ENCODE peak calls at places on chromosomes 16 and 17, in five cellular contexts. One of them, this sample, is unnamed. For H3K27me3 and H3K79me2, the result is how much of the 10 kb centered on the place peaks cover.

GRCh38 chr16:67146523-67147357 is 4.1 kb downstream of the B3GNT9 start:
- DNase-seq in fibroblast of lung: no peak
- DNase-seq in hepatocyte: no peak
- DNase-seq in SK-N-SH: no peak
- DNase-seq in HepG2: no peak
- DNase-seq in this sample: no peak

GRCh38 chr16:82344157-82344556 is 174.1 kb upstream of the MPHOSPH6 start:
- DNase-seq in fibroblast of lung: no peak
- DNase-seq in hepatocyte: peak
- DNase-seq in SK-N-SH: no peak
- DNase-seq in HepG2: peak
- DNase-seq in this sample: peak

GRCh38 chr17:80926601-80927250 is 64.9 kb upstream of the CHMP6 start:
- DNase-seq in fibroblast of lung: no peak
- DNase-seq in hepatocyte: no peak
- DNase-seq in SK-N-SH: no peak
- DNase-seq in HepG2: no peak
- DNase-seq in this sample: no peak

GRCh38 chr17:48246623-48247022 is 139.1 kb downstream of the SNX11 start:
- DNase-seq in fibroblast of lung: no peak
- DNase-seq in hepatocyte: no peak
- DNase-seq in SK-N-SH: no peak
- DNase-seq in HepG2: no peak
- DNase-seq in this sample: no peak

GRCh38 chr17:81651692-81652091 is 4.7 kb downstream of the PDE6G start:
- DNase-seq in fibroblast of lung: peak
- DNase-seq in hepatocyte: no peak
- DNase-seq in SK-N-SH: peak
- DNase-seq in HepG2: peak
- DNase-seq in this sample: no peak

GRCh38 chr17:81064746-81065475 is 30.0 kb downstream of the BAIAP2 start:
- DNase-seq in fibroblast of lung: no peak
- DNase-seq in hepatocyte: peak
- DNase-seq in SK-N-SH: no peak
- DNase-seq in HepG2: no peak
- DNase-seq in this sample: no peak

GRCh38 chr16:11250091-11250785 is 5.8 kb downstream of the SOCS1 start:
- DNase-seq in fibroblast of lung: peak
- DNase-seq in hepatocyte: no peak
- DNase-seq in SK-N-SH: no peak
- DNase-seq in HepG2: no peak
- DNase-seq in this sample: peak

GRCh38 chr17:7056386-7056785 is 12.5 kb upstream of the SLC16A11 start:
- DNase-seq in fibroblast of lung: no peak
- DNase-seq in hepatocyte: no peak
- DNase-seq in SK-N-SH: no peak
- DNase-seq in HepG2: no peak
- DNase-seq in this sample: no peak

GRCh38 chr16:86199871-86200700 is 301.1 kb downstream of the IRF8 start:
- DNase-seq in fibroblast of lung: peak
- DNase-seq in hepatocyte: peak
- DNase-seq in SK-N-SH: no peak
- DNase-seq in HepG2: no peak
- DNase-seq in this sample: no peak

GRCh38 chr16:86200722-86201121 is 301.8 kb downstream of the IRF8 start:
- DNase-seq in fibroblast of lung: no peak
- DNase-seq in hepatocyte: no peak
- DNase-seq in SK-N-SH: no peak
- DNase-seq in HepG2: no peak
- DNase-seq in this sample: no peak

GRCh38 chr16:86202267-86202666 is 303.3 kb downstream of the IRF8 start:
- DNase-seq in fibroblast of lung: no peak
- DNase-seq in hepatocyte: no peak
- DNase-seq in SK-N-SH: no peak
- DNase-seq in HepG2: no peak
- DNase-seq in this sample: no peak

GRCh38 chr16:86202760-86203426 is 303.9 kb downstream of the IRF8 start:
- DNase-seq in fibroblast of lung: no peak
- DNase-seq in hepatocyte: no peak
- DNase-seq in SK-N-SH: no peak
- DNase-seq in HepG2: no peak
- DNase-seq in this sample: no peak

DNA sequence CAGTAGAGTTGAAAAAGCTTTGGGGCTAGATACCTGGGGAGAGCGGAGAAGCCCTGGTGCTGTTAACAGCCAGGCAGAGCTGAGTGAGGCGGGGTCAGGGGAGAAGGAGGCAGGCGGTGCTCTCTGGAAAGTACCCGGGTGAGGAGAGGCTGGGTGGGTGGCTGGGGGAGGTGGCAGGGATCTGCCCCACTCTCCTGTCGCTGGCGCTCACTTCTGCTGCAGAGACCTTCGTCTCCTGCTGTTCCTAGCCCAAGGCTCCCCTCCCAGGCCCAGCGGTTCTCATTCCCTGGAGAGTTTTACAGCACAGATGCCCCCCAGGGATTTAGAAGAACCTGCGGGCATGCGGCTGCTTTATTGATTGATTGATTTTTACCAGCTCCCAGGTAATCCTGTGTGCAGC is 302.8 kb downstream of the IRF8 start:
- DNase-seq in fibroblast of lung: no peak
- DNase-seq in hepatocyte: no peak
- DNase-seq in SK-N-SH: no peak
- DNase-seq in HepG2: no peak
- DNase-seq in this sample: no peak
- H3K27me3 ChIP-seq in fibroblast of lung: under half
- H3K27me3 ChIP-seq in hepatocyte: under half
- H3K27me3 ChIP-seq in SK-N-SH: half or more
- H3K27me3 ChIP-seq in HepG2: half or more
- H3K27me3 ChIP-seq in this sample: under half

DNA sequence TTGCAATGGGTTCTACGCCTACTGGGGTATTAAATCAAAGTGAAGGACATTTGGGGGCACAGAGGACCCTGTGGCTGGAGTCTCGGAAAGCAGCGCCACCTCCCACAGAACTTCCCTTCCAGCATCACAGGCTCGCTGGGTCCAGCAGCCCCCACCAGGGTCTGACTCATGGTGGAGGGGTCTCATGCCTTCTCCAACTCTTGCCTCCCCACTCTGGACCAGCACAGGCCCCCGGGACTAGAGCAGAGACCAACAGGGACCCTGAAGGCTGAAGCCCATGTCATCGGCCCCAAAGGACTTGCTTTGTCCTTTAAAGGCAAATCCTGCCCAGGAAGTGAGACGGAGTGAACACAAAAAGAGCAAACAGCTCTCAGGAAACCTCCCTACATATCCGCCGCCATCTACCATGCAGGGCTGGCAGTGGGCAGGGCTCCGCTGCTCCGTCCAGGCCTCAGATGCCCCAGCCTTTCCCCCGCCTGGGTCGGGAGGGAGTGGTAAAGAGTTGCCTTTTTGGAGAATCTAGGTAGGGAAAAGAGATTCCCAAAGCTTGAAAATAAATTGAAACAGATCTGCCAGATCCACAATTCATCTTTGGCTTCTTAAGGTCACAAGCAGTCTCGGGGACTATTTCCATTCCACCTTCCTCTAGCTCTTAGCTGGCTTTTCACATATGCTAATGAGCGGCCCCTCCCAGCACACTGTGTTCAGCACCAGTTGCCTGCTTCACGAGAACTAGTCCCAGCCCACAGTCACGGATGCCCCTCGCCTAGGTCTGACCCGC is 2.1 kb upstream of the GPRC5C start:
- DNase-seq in fibroblast of lung: no peak
- DNase-seq in hepatocyte: peak
- DNase-seq in SK-N-SH: no peak
- DNase-seq in HepG2: peak
- DNase-seq in this sample: no peak
- H3K4me2 ChIP-seq in fibroblast of lung: no peak
- H3K4me2 ChIP-seq in hepatocyte: peak
- H3K4me2 ChIP-seq in SK-N-SH: no peak
- H3K4me2 ChIP-seq in HepG2: peak
- H3K4me2 ChIP-seq in this sample: no peak

GRCh38 chr17:67364847-67365761 is 1.3 kb downstream of the PSMD12 start:
- DNase-seq in fibroblast of lung: no peak
- DNase-seq in hepatocyte: no peak
- DNase-seq in SK-N-SH: no peak
- DNase-seq in HepG2: no peak
- DNase-seq in this sample: no peak
- H3K79me2 ChIP-seq in fibroblast of lung: half or more
- H3K79me2 ChIP-seq in hepatocyte: half or more
- H3K79me2 ChIP-seq in SK-N-SH: half or more
- H3K79me2 ChIP-seq in HepG2: half or more
- H3K79me2 ChIP-seq in this sample: half or more

DNA sequence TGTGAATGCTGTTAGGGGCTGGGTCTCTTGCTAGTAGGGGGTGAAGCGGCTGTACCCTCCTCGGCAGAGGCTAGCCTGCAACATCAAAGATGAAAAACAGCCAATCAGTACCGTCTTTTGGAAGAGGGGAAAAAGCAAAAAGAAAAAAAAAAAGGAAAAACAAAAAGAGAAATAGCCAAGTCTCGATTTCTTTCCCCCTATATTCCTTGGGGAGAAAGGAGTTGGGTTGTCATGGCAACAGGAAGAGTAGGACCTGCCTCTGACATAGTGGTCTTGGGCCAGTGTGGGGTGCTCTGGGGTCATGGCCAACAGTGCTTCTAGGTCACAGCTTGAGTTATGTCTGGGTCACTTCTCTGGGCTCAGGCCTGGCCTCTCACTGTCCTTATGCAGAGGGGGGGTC is 17.9 kb downstream of the ENGASE start:
- DNase-seq in fibroblast of lung: no peak
- DNase-seq in hepatocyte: no peak
- DNase-seq in SK-N-SH: no peak
- DNase-seq in HepG2: no peak
- DNase-seq in this sample: no peak
- H3K27me3 ChIP-seq in fibroblast of lung: under half
- H3K27me3 ChIP-seq in hepatocyte: under half
- H3K27me3 ChIP-seq in SK-N-SH: under half
- H3K27me3 ChIP-seq in HepG2: half or more
- H3K27me3 ChIP-seq in this sample: under half

GRCh38 chr16:30926937-30927788 is 3.8 kb downstream of the FBXL19 start:
- DNase-seq in fibroblast of lung: no peak
- DNase-seq in hepatocyte: peak
- DNase-seq in SK-N-SH: no peak
- DNase-seq in HepG2: no peak
- DNase-seq in this sample: no peak

GRCh38 chr16:30927789-30928378 is 4.5 kb downstream of the FBXL19 start:
- DNase-seq in fibroblast of lung: peak
- DNase-seq in hepatocyte: peak
- DNase-seq in SK-N-SH: peak
- DNase-seq in HepG2: peak
- DNase-seq in this sample: peak

GRCh38 chr16:30930160-30930571 is 6.8 kb downstream of the FBXL19 start:
- DNase-seq in fibroblast of lung: no peak
- DNase-seq in hepatocyte: no peak
- DNase-seq in SK-N-SH: no peak
- DNase-seq in HepG2: no peak
- DNase-seq in this sample: no peak

GRCh38 chr16:30929167-30929566 is 5.8 kb downstream of the FBXL19 start:
- DNase-seq in fibroblast of lung: no peak
- DNase-seq in hepatocyte: no peak
- DNase-seq in SK-N-SH: no peak
- DNase-seq in HepG2: no peak
- DNase-seq in this sample: no peak

GRCh38 chr16:30928390-30928789 is 5.0 kb downstream of the FBXL19 start:
- DNase-seq in fibroblast of lung: no peak
- DNase-seq in hepatocyte: peak
- DNase-seq in SK-N-SH: no peak
- DNase-seq in HepG2: no peak
- DNase-seq in this sample: no peak
- H3K4me2 ChIP-seq in fibroblast of lung: no peak
- H3K4me2 ChIP-seq in hepatocyte: no peak
- H3K4me2 ChIP-seq in SK-N-SH: no peak
- H3K4me2 ChIP-seq in HepG2: no peak
- H3K4me2 ChIP-seq in this sample: no peak

GRCh38 chr16:22023505-22023904 is 15.6 kb downstream of the MOSMO start:
- DNase-seq in fibroblast of lung: no peak
- DNase-seq in hepatocyte: no peak
- DNase-seq in SK-N-SH: no peak
- DNase-seq in HepG2: no peak
- DNase-seq in this sample: no peak

GRCh38 chr16:22014271-22014873 is 6.5 kb downstream of the MOSMO start:
- DNase-seq in fibroblast of lung: no peak
- DNase-seq in hepatocyte: no peak
- DNase-seq in SK-N-SH: no peak
- DNase-seq in HepG2: no peak
- DNase-seq in this sample: peak

GRCh38 chr16:22016927-22017326 is 9.0 kb downstream of the MOSMO start:
- DNase-seq in fibroblast of lung: no peak
- DNase-seq in hepatocyte: no peak
- DNase-seq in SK-N-SH: no peak
- DNase-seq in HepG2: no peak
- DNase-seq in this sample: no peak

GRCh38 chr16:22022151-22022550 is 14.2 kb downstream of the MOSMO start:
- DNase-seq in fibroblast of lung: no peak
- DNase-seq in hepatocyte: no peak
- DNase-seq in SK-N-SH: no peak
- DNase-seq in HepG2: no peak
- DNase-seq in this sample: no peak

DNA sequence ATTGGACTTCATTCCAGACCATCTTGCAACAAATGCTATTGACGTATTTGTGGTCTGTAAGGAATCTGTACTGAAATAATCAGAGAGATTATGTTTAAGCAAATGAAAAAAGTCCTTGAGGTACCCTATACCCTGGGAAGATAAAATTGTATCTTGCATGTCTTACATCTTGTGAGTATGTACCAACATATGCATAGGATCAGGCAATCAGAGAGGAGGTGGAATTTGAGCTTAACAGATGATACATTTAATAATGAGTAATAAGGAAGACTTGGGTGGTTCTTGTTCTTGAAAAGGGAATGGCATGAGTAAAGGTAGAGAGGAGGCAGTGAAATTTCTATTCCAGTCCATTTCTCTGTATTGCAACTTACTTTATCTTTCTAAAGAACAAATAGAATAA is 10.6 kb downstream of the MOSMO start:
- DNase-seq in fibroblast of lung: peak
- DNase-seq in hepatocyte: no peak
- DNase-seq in SK-N-SH: no peak
- DNase-seq in HepG2: no peak
- DNase-seq in this sample: no peak
- H3K79me2 ChIP-seq in fibroblast of lung: half or more
- H3K79me2 ChIP-seq in hepatocyte: half or more
- H3K79me2 ChIP-seq in SK-N-SH: half or more
- H3K79me2 ChIP-seq in HepG2: half or more
- H3K79me2 ChIP-seq in this sample: under half

GRCh38 chr17:83094291-83094690 is 14.9 kb downstream of the METRNL start:
- DNase-seq in fibroblast of lung: no peak
- DNase-seq in hepatocyte: no peak
- DNase-seq in SK-N-SH: no peak
- DNase-seq in HepG2: no peak
- DNase-seq in this sample: no peak
- H3K27me3 ChIP-seq in fibroblast of lung: under half
- H3K27me3 ChIP-seq in hepatocyte: under half
- H3K27me3 ChIP-seq in SK-N-SH: under half
- H3K27me3 ChIP-seq in HepG2: under half
- H3K27me3 ChIP-seq in this sample: under half

GRCh38 chr17:28043296-28043695 is 819 bp downstream of the NLK start:
- DNase-seq in fibroblast of lung: no peak
- DNase-seq in hepatocyte: no peak
- DNase-seq in SK-N-SH: no peak
- DNase-seq in HepG2: no peak
- DNase-seq in this sample: peak
- H3K4me2 ChIP-seq in fibroblast of lung: peak
- H3K4me2 ChIP-seq in hepatocyte: peak
- H3K4me2 ChIP-seq in SK-N-SH: peak
- H3K4me2 ChIP-seq in HepG2: peak
- H3K4me2 ChIP-seq in this sample: peak